ENCODE peak calls at places on chromosomes 11 and 22, in ten cellular contexts. Q is mammary epithelial cell; K is GM23248; Y is WERI-Rb-1; M is HCT116; B is heart right ventricle; N is CD4-positive, alpha-beta T cell; O is cardiac muscle cell; G is left ventricle myocardium inferior; L is CD8-positive, alpha-beta memory T cell. A is an unnamed sample. For H3K9me3 and H3K27me3, the result is how much of the 10 kb centered on the place peaks cover.

GRCh38 chr22:38924197-38924952 is 33.0 kb upstream of the APOBEC3A start:
- DNase-seq in Q (peak), K (peak), Y (peak), M (peak), B (peak), N (no peak), O (peak), G (peak), L (no peak), A (peak)

GRCh38 chr11:60782393-60783140 is 2.6 kb upstream of the MS4A10 start:
- DNase-seq in Q (no peak), K (no peak), Y (no peak), M (no peak), B (no peak), N (no peak), O (no peak), G (no peak), L (no peak), A (no peak)

GRCh38 chr22:23218867-23219251 is 38.5 kb downstream of the BCR start:
- DNase-seq in Q (no peak), K (no peak), Y (peak), M (no peak), B (peak), N (no peak), O (peak), G (peak), L (no peak), A (peak)

GRCh38 chr11:126140932-126141291 is 70.5 kb downstream of the RPUSD4 start:
- DNase-seq in Q (no peak), K (peak), Y (no peak), M (no peak), B (peak), N (no peak), O (no peak), G (peak), L (no peak), A (peak)

GRCh38 chr11:29282088-29282487 is 734.7 kb downstream of the KCNA4 start:
- DNase-seq in Q (peak), K (peak), Y (no peak), M (peak), B (no peak), N (no peak), O (no peak), G (no peak), L (no peak), A (no peak)

GRCh38 chr22:27654536-27655445 is 146.8 kb downstream of the MN1 start:
- DNase-seq in Q (no peak), K (no peak), Y (no peak), M (no peak), B (no peak), N (no peak), O (no peak), G (no peak), L (no peak), A (no peak)

GRCh38 chr11:69114362-69114761 is 41.4 kb upstream of the SMIM38 start:
- DNase-seq in Q (no peak), K (no peak), Y (no peak), M (no peak), B (no peak), N (no peak), O (no peak), G (no peak), L (no peak), A (no peak)

GRCh38 chr11:34671117-34671516 is 50.2 kb downstream of the EHF start:
- DNase-seq in Q (no peak), K (no peak), Y (no peak), M (no peak), B (no peak), N (no peak), O (no peak), G (no peak), L (no peak), A (no peak)

GRCh38 chr11:12060385-12060980 is 49.9 kb upstream of the MICAL2 start:
- DNase-seq in Q (no peak), K (no peak), Y (no peak), M (no peak), B (no peak), N (no peak), O (no peak), G (no peak), L (no peak), A (no peak)

GRCh38 chr11:3091846-3092602 is 34.8 kb upstream of the CARS1 start:
- DNase-seq in Q (peak), K (peak), Y (peak), M (peak), B (peak), N (peak), O (peak), G (peak), L (peak), A (peak)

GRCh38 chr11:96263361-96263763 is 79.6 kb downstream of the MAML2 start:
- DNase-seq in Q (peak), K (peak), Y (no peak), M (no peak), B (no peak), N (no peak), O (no peak), G (no peak), L (no peak), A (no peak)

DNA sequence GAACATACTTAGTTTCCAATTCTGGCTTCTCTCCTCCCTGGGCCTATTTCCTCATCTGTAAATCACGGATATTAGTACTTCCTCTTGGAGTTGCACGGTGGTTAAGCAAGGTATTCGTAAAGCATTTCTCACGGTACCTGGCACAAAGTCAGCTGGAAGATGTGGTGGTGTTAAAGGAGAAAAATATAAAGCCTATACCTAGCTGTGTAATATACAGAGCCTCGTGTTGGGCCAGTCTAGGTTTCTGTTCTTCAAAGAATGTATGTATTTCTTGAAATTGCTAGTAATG is 47.2 kb downstream of the DBX1 start:
- DNase-seq in Q (peak), K (no peak), Y (no peak), M (no peak), B (no peak), N (no peak), O (no peak), G (no peak), L (no peak), A (no peak)
- H3K27ac ChIP-seq in Q (peak), K (peak), Y (no peak), M (peak), B (peak), N (no peak), O (no peak), G (peak), L (no peak), A (peak)

GRCh38 chr22:47452184-47452583 is 689.7 kb downstream of the TBC1D22A start:
- DNase-seq in Q (no peak), K (no peak), Y (peak), M (peak), B (no peak), N (no peak), O (no peak), G (no peak), L (no peak), A (no peak)

GRCh38 chr22:47450876-47451475 is 688.5 kb downstream of the TBC1D22A start:
- DNase-seq in Q (no peak), K (no peak), Y (peak), M (no peak), B (no peak), N (no peak), O (no peak), G (no peak), L (no peak), A (no peak)

GRCh38 chr22:47449508-47450270 is 687.2 kb downstream of the TBC1D22A start:
- DNase-seq in Q (no peak), K (no peak), Y (peak), M (no peak), B (no peak), N (no peak), O (no peak), G (no peak), L (no peak), A (no peak)

GRCh38 chr22:47456031-47456430 is 693.6 kb downstream of the TBC1D22A start:
- DNase-seq in Q (no peak), K (no peak), Y (no peak), M (no peak), B (no peak), N (no peak), O (no peak), G (no peak), L (no peak), A (no peak)

GRCh38 chr22:47453049-47453448 is 690.6 kb downstream of the TBC1D22A start:
- DNase-seq in Q (no peak), K (no peak), Y (no peak), M (no peak), B (no peak), N (no peak), O (no peak), G (no peak), L (no peak), A (no peak)
- H3K9me3 ChIP-seq in Q (under half), K (under half), Y (under half), M (under half), B (under half), N (under half), O (under half), G (under half), L (under half), A (under half)

DNA sequence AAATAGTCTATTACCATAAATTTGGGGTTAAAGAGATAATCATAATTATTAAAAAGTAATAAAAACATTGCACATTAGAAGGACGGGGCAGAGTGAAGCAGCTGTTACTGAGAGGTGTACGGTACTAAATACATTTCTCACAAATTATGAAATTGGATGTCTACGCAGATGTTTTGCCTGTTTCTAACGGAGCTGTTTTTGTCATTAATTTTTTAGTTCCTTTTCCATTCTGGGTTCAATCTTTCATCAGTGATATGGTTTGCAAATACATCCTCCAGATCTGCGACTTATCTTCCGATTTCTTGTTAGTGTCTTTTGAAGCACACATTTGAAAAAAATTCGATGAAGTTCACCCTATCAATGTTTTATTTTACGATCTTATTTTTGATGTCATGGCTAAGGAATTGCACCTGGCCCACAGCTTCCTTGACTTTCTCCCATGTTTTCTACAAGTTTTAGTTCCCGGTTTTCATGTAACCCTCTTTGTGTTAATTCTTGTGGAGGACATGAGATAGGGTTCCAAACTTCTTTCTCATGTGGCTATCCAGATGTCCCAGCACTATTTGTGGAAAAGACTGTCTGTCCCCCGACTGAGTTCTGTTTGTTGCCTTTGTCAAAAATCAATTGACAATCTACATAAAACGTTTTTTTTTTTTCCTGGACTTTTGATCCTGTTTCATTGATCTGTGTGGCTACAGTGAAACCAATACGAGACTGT is 21.3 kb upstream of the KRTAP5-6 start:
- DNase-seq in Q (no peak), K (no peak), Y (no peak), M (no peak), B (no peak), N (no peak), O (no peak), G (no peak), L (no peak), A (no peak)
- H3K27me3 ChIP-seq in Q (under half), K (half or more), Y (half or more), M (under half), B (under half), N (under half), O (under half), G (half or more), L (under half), A (under half)

GRCh38 chr22:32059426-32059825 is 16.4 kb downstream of the SLC5A1 start:
- DNase-seq in Q (no peak), K (no peak), Y (no peak), M (no peak), B (no peak), N (no peak), O (no peak), G (no peak), L (no peak), A (no peak)
- H3K27ac ChIP-seq in Q (no peak), K (no peak), Y (no peak), M (no peak), B (peak), N (no peak), O (peak), G (peak), L (no peak), A (peak)

DNA sequence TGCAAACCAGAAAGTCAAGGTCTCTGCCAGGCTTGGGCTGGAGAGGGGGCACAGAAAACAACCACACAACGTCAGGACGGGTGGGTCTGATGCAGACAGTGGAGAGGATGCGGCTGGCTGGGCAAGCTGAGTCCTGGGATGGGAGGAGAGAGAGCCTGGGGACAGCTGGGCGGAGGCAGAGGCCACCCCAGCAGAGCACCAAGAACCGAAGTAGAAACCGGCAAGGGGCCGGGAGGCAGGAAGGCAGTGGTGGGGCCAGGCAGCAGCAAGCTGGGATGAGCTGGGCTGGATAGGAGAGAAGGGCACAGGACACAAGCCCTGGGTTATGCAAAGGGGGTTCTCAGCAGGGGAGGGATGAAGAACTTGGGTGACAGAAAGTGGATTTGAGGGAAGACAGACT is 188.2 kb downstream of the SHANK2 start:
- DNase-seq in Q (no peak), K (no peak), Y (no peak), M (no peak), B (no peak), N (no peak), O (no peak), G (no peak), L (no peak), A (no peak)
- H3K9me3 ChIP-seq in Q (under half), K (under half), Y (under half), M (under half), B (under half), N (under half), O (under half), G (under half), L (under half), A (under half)

GRCh38 chr22:37416389-37416788 is 10.9 kb downstream of the ELFN2 start:
- DNase-seq in Q (no peak), K (no peak), Y (no peak), M (no peak), B (no peak), N (no peak), O (no peak), G (no peak), L (no peak), A (no peak)
- H3K27me3 ChIP-seq in Q (under half), K (under half), Y (under half), M (under half), B (half or more), N (under half), O (under half), G (half or more), L (under half), A (under half)